ENCODE peak calls at places on chromosomes 1 and 21, in five cellular contexts. B is K562, C is IMR-90, O is A549, Y is GM12878. A is an unnamed sample.

GRCh38 chr21:44764319-44765230 is 37.0 kb downstream of the UBE2G2 start:
- DNase-seq in B (peak), C (no peak), O (no peak), Y (no peak), A (peak)

GRCh38 chr21:42238185-42238934 is 19.4 kb downstream of the ABCG1 start:
- DNase-seq in B (no peak), C (no peak), O (no peak), Y (peak), A (no peak)

GRCh38 chr1:172699111-172699510 is 40.2 kb downstream of the FASLG start:
- DNase-seq in B (no peak), C (peak), O (no peak), Y (peak), A (no peak)

GRCh38 chr1:147622731-147623130 is 47.6 kb downstream of the ACP6 start:
- DNase-seq in B (no peak), C (peak), O (no peak), Y (no peak), A (no peak)

GRCh38 chr1:8591547-8591946 is 225.9 kb downstream of the RERE start:
- DNase-seq in B (no peak), C (no peak), O (no peak), Y (no peak), A (no peak)

GRCh38 chr1:166960871-166961474 is 14.4 kb downstream of the ILDR2 start:
- DNase-seq in B (no peak), C (no peak), O (no peak), Y (no peak), A (no peak)

GRCh38 chr1:165543651-165544452 is at the start of gene LRRC52:
- DNase-seq in B (no peak), C (no peak), O (no peak), Y (no peak), A (peak)

GRCh38 chr1:200979574-200980451 is 43.7 kb downstream of the KIF21B start:
- DNase-seq in B (peak), C (no peak), O (peak), Y (no peak), A (peak)

GRCh38 chr1:223363057-223363855 is 720 bp downstream of the SUSD4 start:
- DNase-seq in B (no peak), C (peak), O (peak), Y (no peak), A (peak)

DNA sequence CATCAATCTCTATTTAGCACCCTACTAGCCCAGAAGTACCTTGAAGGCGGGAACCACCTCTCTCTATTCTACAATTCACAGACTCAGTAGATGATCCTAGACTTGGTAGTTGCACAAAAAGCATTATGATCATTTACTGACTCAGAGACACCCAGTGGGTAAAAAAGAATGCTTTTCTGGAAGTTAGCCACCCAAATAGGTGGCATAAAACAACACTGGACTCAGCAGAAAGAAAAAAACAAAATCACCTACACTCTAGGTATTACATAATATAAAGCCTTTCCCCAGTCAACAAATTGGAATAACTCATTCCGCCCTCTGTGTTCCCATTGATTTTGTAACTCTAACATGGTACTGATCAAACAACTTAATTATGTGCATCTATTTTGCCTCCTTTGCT is 126.3 kb downstream of the PTPN14 start:
- DNase-seq in B (no peak), C (no peak), O (no peak), Y (no peak), A (no peak)
- TF ChIP-seq RCOR1 in B (no peak), C (no peak), O (no peak), Y (no peak), A (no peak)

GRCh38 chr21:33544451-33544850 is 1.6 kb downstream of the SON start:
- DNase-seq in B (no peak), C (no peak), O (no peak), Y (no peak), A (no peak)

GRCh38 chr21:33542640-33543504 is at the start of gene SON:
- DNase-seq in B (peak), C (peak), O (peak), Y (peak), A (peak)

GRCh38 chr21:33541756-33542639 is at the start of gene GART:
- DNase-seq in B (peak), C (peak), O (peak), Y (peak), A (peak)

GRCh38 chr21:33541105-33541711 is 709 bp downstream of the GART start:
- DNase-seq in B (peak), C (peak), O (peak), Y (peak), A (no peak)

DNA sequence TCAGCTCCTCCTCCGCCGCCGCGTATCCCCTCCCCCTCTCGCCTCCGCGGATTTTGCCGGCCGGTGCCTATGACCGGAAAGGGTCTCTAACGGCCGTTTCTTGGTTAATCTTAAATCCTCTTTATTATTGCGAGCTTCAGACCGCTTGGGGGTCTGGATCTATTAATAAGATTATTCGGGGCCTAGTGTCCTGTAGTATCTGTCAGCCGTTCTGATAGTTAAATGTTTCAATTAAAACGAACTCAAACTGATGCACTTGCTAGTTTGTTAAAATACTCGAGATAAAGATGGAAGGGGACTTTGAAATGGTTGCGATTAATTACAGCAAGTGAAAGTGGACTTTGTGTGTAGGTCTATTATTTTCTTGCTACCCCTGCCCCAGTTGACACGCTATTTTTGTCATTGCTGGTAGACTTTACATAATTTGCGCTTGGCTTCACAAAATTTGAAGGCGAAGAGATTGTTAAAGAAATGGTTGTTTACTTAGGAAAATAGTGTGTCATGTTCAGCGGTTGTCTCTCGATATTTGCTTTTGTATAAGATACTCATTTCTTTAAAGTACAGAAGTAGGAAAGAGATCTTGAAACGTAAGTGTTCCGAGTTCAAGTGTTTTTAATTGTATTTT is 779 bp downstream of the SON start:
- DNase-seq in B (no peak), C (no peak), O (no peak), Y (no peak), A (no peak)
- TF ChIP-seq RCOR1 in B (no peak), C (no peak), O (no peak), Y (no peak), A (no peak)

GRCh38 chr21:43317959-43318358 is 109.0 kb downstream of the SIK1 start:
- DNase-seq in B (peak), C (no peak), O (no peak), Y (no peak), A (no peak)
- TF ChIP-seq RCOR1 in B (no peak), C (no peak), O (no peak), Y (no peak), A (no peak)

GRCh38 chr1:218664385-218665170 is 319.4 kb downstream of the TGFB2 start:
- DNase-seq in B (no peak), C (peak), O (peak), Y (no peak), A (no peak)
- TF ChIP-seq RCOR1 in B (no peak), C (no peak), O (no peak), Y (no peak), A (no peak)

GRCh38 chr1:51635611-51636010 is 18.7 kb downstream of the OSBPL9 start:
- DNase-seq in B (no peak), C (no peak), O (no peak), Y (no peak), A (no peak)
- TF ChIP-seq RCOR1 in B (no peak), C (no peak), O (no peak), Y (no peak), A (no peak)

GRCh38 chr1:42343049-42343448 is 8.0 kb upstream of the FOXJ3 start:
- DNase-seq in B (no peak), C (no peak), O (no peak), Y (no peak), A (no peak)

GRCh38 chr1:42335809-42336518 is 929 bp upstream of the FOXJ3 start:
- DNase-seq in B (no peak), C (peak), O (peak), Y (no peak), A (no peak)

GRCh38 chr1:42336978-42337377 is 1.9 kb upstream of the FOXJ3 start:
- DNase-seq in B (no peak), C (no peak), O (no peak), Y (no peak), A (no peak)

GRCh38 chr1:42340898-42341297 is 5.9 kb upstream of the FOXJ3 start:
- DNase-seq in B (no peak), C (no peak), O (no peak), Y (no peak), A (no peak)

GRCh38 chr1:42340093-42340492 is 5.1 kb upstream of the FOXJ3 start:
- DNase-seq in B (no peak), C (peak), O (peak), Y (no peak), A (no peak)
- TF ChIP-seq RCOR1 in B (no peak), C (no peak), O (no peak), Y (no peak), A (no peak)

GRCh38 chr1:202154766-202155477 is 5.5 kb downstream of the PTPN7 start:
- DNase-seq in B (peak), C (peak), O (peak), Y (no peak), A (peak)
- TF ChIP-seq RCOR1 in B (no peak), C (no peak), O (no peak), Y (no peak), A (no peak)

GRCh38 chr1:3003039-3003940 is 18.0 kb upstream of the ACTRT2 start:
- DNase-seq in B (no peak), C (no peak), O (no peak), Y (no peak), A (no peak)

GRCh38 chr1:3005771-3006170 is 15.5 kb upstream of the ACTRT2 start:
- DNase-seq in B (no peak), C (no peak), O (no peak), Y (no peak), A (no peak)

GRCh38 chr1:3002349-3003038 is 18.8 kb upstream of the ACTRT2 start:
- DNase-seq in B (no peak), C (no peak), O (no peak), Y (no peak), A (no peak)

GRCh38 chr1:3004285-3005205 is 16.7 kb upstream of the ACTRT2 start:
- DNase-seq in B (no peak), C (no peak), O (no peak), Y (no peak), A (no peak)

GRCh38 chr1:3003941-3004270 is 17.4 kb upstream of the ACTRT2 start:
- DNase-seq in B (no peak), C (no peak), O (no peak), Y (no peak), A (no peak)
- TF ChIP-seq RCOR1 in B (no peak), C (no peak), O (no peak), Y (no peak), A (no peak)

GRCh38 chr1:27634166-27634981 is 611 bp downstream of the FGR start:
- DNase-seq in B (no peak), C (no peak), O (no peak), Y (no peak), A (peak)

GRCh38 chr1:27633298-27633610 is 1.7 kb downstream of the FGR start:
- DNase-seq in B (no peak), C (no peak), O (no peak), Y (no peak), A (no peak)

GRCh38 chr1:27635410-27636142 is 591 bp upstream of the FGR start:
- DNase-seq in B (no peak), C (no peak), O (no peak), Y (no peak), A (no peak)

GRCh38 chr1:27633640-27634165 is 1.3 kb downstream of the FGR start:
- DNase-seq in B (no peak), C (no peak), O (no peak), Y (no peak), A (no peak)

DNA sequence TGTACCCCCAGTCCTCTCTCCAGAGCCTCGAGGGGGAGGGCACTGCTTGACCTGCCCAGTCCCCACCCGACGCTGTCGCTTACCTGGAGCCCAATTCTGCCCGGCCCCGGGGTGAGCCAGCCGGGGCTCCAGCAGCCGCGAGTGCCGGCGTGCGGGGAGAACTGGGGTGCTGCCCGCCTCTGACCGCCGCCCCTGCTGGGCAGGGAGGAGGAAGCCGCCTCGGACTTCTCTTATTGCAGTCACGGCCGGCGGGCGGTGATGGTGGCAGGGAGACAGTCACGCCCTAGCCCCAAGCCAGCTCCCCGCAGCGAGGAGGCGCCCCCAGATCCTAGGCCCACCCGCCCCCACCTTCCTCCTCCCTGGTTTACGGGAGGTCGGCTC is at the start of gene FGR:
- DNase-seq in B (no peak), C (no peak), O (no peak), Y (no peak), A (no peak)
- TF ChIP-seq RCOR1 in B (no peak), C (no peak), O (no peak), Y (no peak), A (no peak)

GRCh38 chr1:118047006-118047649 is 117.6 kb downstream of the WDR3 start:
- DNase-seq in B (no peak), C (no peak), O (no peak), Y (no peak), A (no peak)

GRCh38 chr1:118047650-118048224 is 118.2 kb downstream of the WDR3 start:
- DNase-seq in B (no peak), C (no peak), O (no peak), Y (no peak), A (no peak)

GRCh38 chr1:118049981-118050380 is 120.4 kb downstream of the WDR3 start:
- DNase-seq in B (no peak), C (no peak), O (no peak), Y (no peak), A (no peak)
- TF ChIP-seq RCOR1 in B (no peak), C (no peak), O (no peak), Y (no peak), A (no peak)